ENCODE peak calls at places on chromosome 3, in seven cellular contexts. S is psoas muscle, F is sigmoid colon, P is neuronal stem cell, L is Peyer's patch, A is HCT116, Y is uterus. V is an unnamed sample.
A peak's percentile ranks its signal among the peaks of the same experiment; 100 is the strongest.

GRCh38 chr3:185537369-185537970 is 14.9 kb downstream of the LIPH start:
- DNase-seq in A (peak; percentile 92), F (peak; percentile 63), Y (no peak), P (no peak), S (peak; percentile 58), L (peak; percentile 64), V (peak; percentile 54)

GRCh38 chr3:54262943-54263342 is 140.6 kb downstream of the CACNA2D3 start:
- DNase-seq in S (no peak), P (no peak), L (no peak), Y (no peak), A (no peak), F (no peak), V (no peak)

GRCh38 chr3:82957079-82957478 is 1195.6 kb upstream of the GBE1 start:
- DNase-seq in L (no peak), A (no peak), P (no peak), F (no peak), Y (no peak), S (no peak), V (no peak)

GRCh38 chr3:65671004-65671403 is 367.7 kb downstream of the MAGI1 start:
- DNase-seq in Y (no peak), F (no peak), S (no peak), P (no peak), A (no peak), L (no peak), V (no peak)

GRCh38 chr3:140018556-140018955 is 83.6 kb downstream of the CLSTN2 start:
- DNase-seq in A (no peak), F (no peak), Y (no peak), L (no peak), P (no peak), S (no peak), V (no peak)

GRCh38 chr3:113897373-113897777 is 50.4 kb upstream of the ZDHHC23 start:
- DNase-seq in P (no peak), A (peak; percentile 3), L (no peak), Y (no peak), S (no peak), F (no peak), V (no peak)

GRCh38 chr3:73687081-73688004 is 62.6 kb upstream of the PDZRN3 start:
- DNase-seq in L (no peak), Y (no peak), S (no peak), A (no peak), P (no peak), F (no peak), V (no peak)

GRCh38 chr3:196800742-196801141 is 61.1 kb downstream of the PAK2 start:
- DNase-seq in F (no peak), S (no peak), A (no peak), P (no peak), Y (no peak), L (no peak), V (no peak)

GRCh38 chr3:127671523-127672428 is 976 bp upstream of the ABTB1 start:
- DNase-seq in P (no peak), S (peak; percentile 64), A (no peak), Y (no peak), F (peak; percentile 69), L (peak; percentile 60), V (no peak)

GRCh38 chr3:26064297-26064696 is 274.4 kb downstream of the OXSM start:
- DNase-seq in F (no peak), L (no peak), S (no peak), P (no peak), Y (no peak), A (no peak), V (no peak)

GRCh38 chr3:119681279-119681678 is 4.1 kb upstream of the COX17 start:
- DNase-seq in S (no peak), A (peak; percentile 24), P (no peak), Y (no peak), L (no peak), F (no peak), V (no peak)

GRCh38 chr3:25423780-25424179 is 4.3 kb upstream of the RARB start:
- DNase-seq in A (no peak), S (no peak), L (no peak), F (no peak), P (no peak), Y (no peak), V (peak; percentile 47)

GRCh38 chr3:168162172-168162571 is 66.4 kb upstream of the GOLIM4 start:
- DNase-seq in Y (no peak), A (no peak), L (no peak), S (no peak), F (no peak), P (no peak), V (no peak)

GRCh38 chr3:101223016-101223415 is 97.4 kb downstream of the IMPG2 start:
- DNase-seq in F (no peak), P (no peak), A (no peak), S (no peak), Y (no peak), L (no peak), V (no peak)

GRCh38 chr3:11991751-11992150 is 12.4 kb upstream of the SYN2 start:
- DNase-seq in L (no peak), A (no peak), Y (no peak), S (no peak), F (no peak), P (no peak), V (no peak)

GRCh38 chr3:38998086-38998485 is 53.7 kb downstream of the SCN11A start:
- DNase-seq in S (no peak), Y (no peak), A (no peak), F (no peak), L (no peak), P (no peak), V (no peak)

GRCh38 chr3:187987919-187988318 is 166.0 kb upstream of the LPP start:
- DNase-seq in A (no peak), P (no peak), L (no peak), S (no peak), F (no peak), Y (no peak), V (no peak)

GRCh38 chr3:111541911-111542483 is at the start of gene CD96:
- DNase-seq in F (no peak), P (no peak), S (no peak), A (no peak), Y (no peak), L (no peak), V (peak; percentile 61)

GRCh38 chr3:17747184-17747889 is 4.9 kb upstream of the TBC1D5 start:
- DNase-seq in Y (no peak), F (no peak), P (no peak), L (no peak), A (no peak), S (no peak), V (no peak)

GRCh38 chr3:197154-197855 is 742 bp downstream of the CHL1 start:
- DNase-seq in A (no peak), L (peak; percentile 48), P (peak; percentile 40), S (peak; percentile 55), F (peak; percentile 66), Y (no peak), V (peak; percentile 35)

GRCh38 chr3:122886951-122887350 is 92.1 kb downstream of the SLC49A4 start:
- DNase-seq in S (no peak), P (no peak), Y (no peak), F (no peak), L (no peak), A (no peak), V (no peak)

GRCh38 chr3:49454457-49454856 is 15.6 kb upstream of the DAG1 start:
- DNase-seq in P (no peak), Y (no peak), F (no peak), S (peak; percentile 65), L (no peak), A (peak; percentile 52), V (no peak)

GRCh38 chr3:189316296-189317019 is 144.7 kb downstream of the TPRG1 start:
- DNase-seq in P (no peak), F (no peak), Y (no peak), L (no peak), A (no peak), S (no peak), V (no peak)

GRCh38 chr3:71087109-71088018 is 496.2 kb downstream of the FOXP1 start:
- DNase-seq in A (no peak), S (no peak), L (no peak), Y (no peak), P (no peak), F (no peak), V (peak; percentile 49)

GRCh38 chr3:24763421-24763820 is 268.8 kb upstream of the THRB start:
- DNase-seq in L (no peak), Y (no peak), A (no peak), S (no peak), F (no peak), P (no peak), V (peak; percentile 5)

GRCh38 chr3:51307458-51307857 is 77.6 kb upstream of the MANF start:
- DNase-seq in F (no peak), L (no peak), A (no peak), Y (no peak), P (no peak), S (no peak), V (no peak)

GRCh38 chr3:45574067-45574494 is 20.5 kb upstream of the LIMD1 start:
- DNase-seq in A (no peak), P (no peak), F (peak; percentile 3), L (no peak), Y (no peak), S (no peak), V (no peak)

GRCh38 chr3:10006048-10006761 is 19.6 kb upstream of the EMC3 start:
- DNase-seq in A (no peak), P (no peak), L (no peak), Y (no peak), S (no peak), F (peak; percentile 57), V (no peak)

GRCh38 chr3:144523396-144523795 is 551.8 kb downstream of the DIPK2A start:
- DNase-seq in F (no peak), Y (no peak), A (no peak), P (no peak), L (peak; percentile 16), S (no peak), V (no peak)

GRCh38 chr3:134197681-134198261 is 52.9 kb downstream of the RYK start:
- DNase-seq in L (no peak), F (no peak), A (peak; percentile 39), Y (no peak), P (no peak), S (no peak), V (peak; percentile 51)

GRCh38 chr3:137990427-137990826 is 19.5 kb upstream of the CLDN18 start:
- DNase-seq in L (no peak), A (no peak), F (no peak), P (no peak), Y (no peak), S (no peak), V (no peak)
- H3K4me1 ChIP-seq in L (no peaks in the 10 kb centered on the region), A (no peaks in the 10 kb centered on the region), F (no peaks in the 10 kb centered on the region), P (no peaks in the 10 kb centered on the region), Y (no peaks in the 10 kb centered on the region), S (no peaks in the 10 kb centered on the region), V (no peaks in the 10 kb centered on the region)

GRCh38 chr3:156751461-156752025 is 74.6 kb upstream of the LEKR1 start:
- DNase-seq in S (peak; percentile 62), Y (peak; percentile 63), A (no peak), P (no peak), L (no peak), F (no peak), V (peak; percentile 88)
- H3K27ac ChIP-seq in S (no peak overlapping the region), Y (peak overlapping the region; percentile 69), A (no peak overlapping the region), P (peak overlapping the region; percentile 16), L (no peak overlapping the region), F (no peak overlapping the region), V (peak overlapping the region; percentile 95)

GRCh38 chr3:72679540-72680198 is 168.6 kb downstream of the SHQ1 start:
- DNase-seq in L (no peak), P (no peak), F (no peak), A (no peak), Y (no peak), S (no peak), V (peak; percentile 52)
- H3K9me3 ChIP-seq in L (no peaks in the 10 kb centered on the region), P (no peaks in the 10 kb centered on the region), F (no peaks in the 10 kb centered on the region), A (no peaks in the 10 kb centered on the region), Y (no peaks in the 10 kb centered on the region), S (no peaks in the 10 kb centered on the region), V (no peaks in the 10 kb centered on the region)

GRCh38 chr3:152402698-152403456 is 134.1 kb downstream of the MBNL1 start:
- DNase-seq in P (no peak), F (no peak), S (no peak), Y (no peak), L (no peak), A (no peak), V (no peak)
- H3K4me1 ChIP-seq in P (peaks cover 7% of the 10 kb centered on the region), F (peaks cover 86% of the 10 kb centered on the region), S (peaks cover 81% of the 10 kb centered on the region), Y (peaks cover 25% of the 10 kb centered on the region), L (peaks cover 55% of the 10 kb centered on the region), A (peaks cover 21% of the 10 kb centered on the region), V (peaks cover 54% of the 10 kb centered on the region)